ENCODE peak calls at places on chromosomes 3 and 15, in six cellular contexts. One of them, this sample, is unnamed.

GRCh38 chr3:119279101-119279554 is 15.1 kb upstream of the ARHGAP31 start:
- DNase-seq in H9: no peak
- DNase-seq in IMR-90: no peak
- DNase-seq in neuronal stem cell: peak; percentile 56
- DNase-seq in H1: no peak
- DNase-seq in mesendoderm: no peak
- DNase-seq in this sample: no peak

GRCh38 chr3:165749241-165749640 is 88.0 kb downstream of the BCHE start:
- DNase-seq in H1: no peak
- DNase-seq in IMR-90: no peak
- DNase-seq in mesendoderm: no peak
- DNase-seq in H9: no peak
- DNase-seq in neuronal stem cell: no peak
- DNase-seq in this sample: no peak

GRCh38 chr3:65996605-65997004 is 42.1 kb downstream of the MAGI1 start:
- DNase-seq in H9: no peak
- DNase-seq in IMR-90: no peak
- DNase-seq in H1: no peak
- DNase-seq in mesendoderm: peak; percentile 94
- DNase-seq in neuronal stem cell: no peak
- DNase-seq in this sample: no peak

GRCh38 chr3:95154775-95155174 is 1091.9 kb downstream of the NSUN3 start:
- DNase-seq in IMR-90: no peak
- DNase-seq in neuronal stem cell: no peak
- DNase-seq in mesendoderm: no peak
- DNase-seq in H1: no peak
- DNase-seq in H9: no peak
- DNase-seq in this sample: peak; percentile 4

GRCh38 chr3:183449391-183449790 is 21.0 kb upstream of the MCF2L2 start:
- DNase-seq in H9: no peak
- DNase-seq in mesendoderm: peak; percentile 60
- DNase-seq in H1: no peak
- DNase-seq in IMR-90: peak; percentile 38
- DNase-seq in neuronal stem cell: no peak
- DNase-seq in this sample: peak; percentile 62

GRCh38 chr15:61564785-61565184 is 335.7 kb upstream of the RORA start:
- DNase-seq in neuronal stem cell: no peak
- DNase-seq in H1: no peak
- DNase-seq in H9: no peak
- DNase-seq in IMR-90: no peak
- DNase-seq in mesendoderm: no peak
- DNase-seq in this sample: no peak

GRCh38 chr3:138043266-138044029 is 33.5 kb downstream of the CLDN18 start:
- DNase-seq in mesendoderm: no peak
- DNase-seq in H1: no peak
- DNase-seq in H9: no peak
- DNase-seq in IMR-90: peak; percentile 93
- DNase-seq in neuronal stem cell: no peak
- DNase-seq in this sample: peak; percentile 32

GRCh38 chr3:5213574-5213966 is 26.1 kb downstream of the EDEM1 start:
- DNase-seq in IMR-90: no peak
- DNase-seq in mesendoderm: peak; percentile 49
- DNase-seq in H1: peak; percentile 25
- DNase-seq in neuronal stem cell: no peak
- DNase-seq in H9: peak; percentile 92
- DNase-seq in this sample: no peak

GRCh38 chr15:82197734-82198594 is 64.6 kb downstream of the EFL1 start:
- DNase-seq in H9: peak; percentile 78
- DNase-seq in IMR-90: peak; percentile 79
- DNase-seq in mesendoderm: peak; percentile 79
- DNase-seq in H1: peak; percentile 21
- DNase-seq in neuronal stem cell: peak; percentile 60
- DNase-seq in this sample: peak; percentile 75

GRCh38 chr3:42666577-42666998 is 13.1 kb downstream of the ZBTB47 start:
- DNase-seq in IMR-90: no peak
- DNase-seq in H1: no peak
- DNase-seq in mesendoderm: no peak
- DNase-seq in neuronal stem cell: no peak
- DNase-seq in H9: no peak
- DNase-seq in this sample: no peak

GRCh38 chr3:123071581-123071980 is 4.8 kb downstream of the PDIA5 start:
- DNase-seq in H9: no peak
- DNase-seq in IMR-90: no peak
- DNase-seq in H1: no peak
- DNase-seq in mesendoderm: no peak
- DNase-seq in neuronal stem cell: no peak
- DNase-seq in this sample: no peak

GRCh38 chr3:62088472-62089104 is 284.8 kb downstream of the FEZF2 start:
- DNase-seq in IMR-90: no peak
- DNase-seq in mesendoderm: no peak
- DNase-seq in neuronal stem cell: no peak
- DNase-seq in H9: no peak
- DNase-seq in H1: no peak
- DNase-seq in this sample: no peak

GRCh38 chr3:12454076-12454807 is 30.0 kb upstream of the TSEN2 start:
- DNase-seq in H1: no peak
- DNase-seq in IMR-90: peak; percentile 42
- DNase-seq in mesendoderm: no peak
- DNase-seq in neuronal stem cell: no peak
- DNase-seq in H9: no peak
- DNase-seq in this sample: no peak

GRCh38 chr3:160754371-160754854 is 1.6 kb upstream of the PPM1L start:
- DNase-seq in neuronal stem cell: peak; percentile 38
- DNase-seq in H9: peak; percentile 54
- DNase-seq in IMR-90: peak; percentile 53
- DNase-seq in mesendoderm: peak; percentile 67
- DNase-seq in H1: no peak
- DNase-seq in this sample: peak; percentile 76

GRCh38 chr3:51045006-51045405 is 340.1 kb upstream of the MANF start:
- DNase-seq in mesendoderm: no peak
- DNase-seq in IMR-90: no peak
- DNase-seq in neuronal stem cell: no peak
- DNase-seq in H9: no peak
- DNase-seq in H1: no peak
- DNase-seq in this sample: no peak

GRCh38 chr3:152622813-152623167 is 212.1 kb upstream of the P2RY1 start:
- DNase-seq in mesendoderm: no peak
- DNase-seq in neuronal stem cell: no peak
- DNase-seq in H1: no peak
- DNase-seq in H9: no peak
- DNase-seq in IMR-90: no peak
- DNase-seq in this sample: peak; percentile 10

GRCh38 chr3:47910777-47911440 is 105.3 kb downstream of the MAP4 start:
- DNase-seq in mesendoderm: peak; percentile 93
- DNase-seq in neuronal stem cell: no peak
- DNase-seq in IMR-90: peak; percentile 95
- DNase-seq in H9: no peak
- DNase-seq in H1: peak; percentile 10
- DNase-seq in this sample: peak; percentile 91

GRCh38 chr15:57591822-57592367 is at the start of gene MYZAP:
- DNase-seq in H9: peak; percentile 77
- DNase-seq in mesendoderm: peak; percentile 18
- DNase-seq in H1: no peak
- DNase-seq in IMR-90: no peak
- DNase-seq in neuronal stem cell: peak; percentile 36
- DNase-seq in this sample: peak; percentile 4

GRCh38 chr3:15899438-15899837 is 101.7 kb upstream of the ANKRD28 start:
- DNase-seq in mesendoderm: peak; percentile 80
- DNase-seq in H9: no peak
- DNase-seq in H1: no peak
- DNase-seq in neuronal stem cell: no peak
- DNase-seq in IMR-90: peak; percentile 85
- DNase-seq in this sample: peak; percentile 66

GRCh38 chr3:174498638-174499037 is 360.5 kb upstream of the NAALADL2 start:
- DNase-seq in IMR-90: peak; percentile 63
- DNase-seq in H9: no peak
- DNase-seq in H1: no peak
- DNase-seq in mesendoderm: no peak
- DNase-seq in neuronal stem cell: no peak
- DNase-seq in this sample: peak; percentile 80

GRCh38 chr15:43516185-43516584 is 1.2 kb upstream of the MAP1A start:
- DNase-seq in H1: no peak
- DNase-seq in neuronal stem cell: no peak
- DNase-seq in H9: no peak
- DNase-seq in IMR-90: no peak
- DNase-seq in mesendoderm: peak; percentile 16
- DNase-seq in this sample: peak; percentile 28

GRCh38 chr3:169966086-169966950 is at the start of gene SEC62:
- DNase-seq in H9: peak; percentile 95
- DNase-seq in mesendoderm: peak; percentile 97
- DNase-seq in neuronal stem cell: peak; percentile 93
- DNase-seq in H1: peak; percentile 85
- DNase-seq in IMR-90: peak; percentile 88
- DNase-seq in this sample: peak; percentile 92

GRCh38 chr15:48465410-48465809 is 134.2 kb downstream of the DUT start:
- DNase-seq in neuronal stem cell: no peak
- DNase-seq in mesendoderm: no peak
- DNase-seq in IMR-90: no peak
- DNase-seq in H9: no peak
- DNase-seq in H1: no peak
- DNase-seq in this sample: no peak

DNA sequence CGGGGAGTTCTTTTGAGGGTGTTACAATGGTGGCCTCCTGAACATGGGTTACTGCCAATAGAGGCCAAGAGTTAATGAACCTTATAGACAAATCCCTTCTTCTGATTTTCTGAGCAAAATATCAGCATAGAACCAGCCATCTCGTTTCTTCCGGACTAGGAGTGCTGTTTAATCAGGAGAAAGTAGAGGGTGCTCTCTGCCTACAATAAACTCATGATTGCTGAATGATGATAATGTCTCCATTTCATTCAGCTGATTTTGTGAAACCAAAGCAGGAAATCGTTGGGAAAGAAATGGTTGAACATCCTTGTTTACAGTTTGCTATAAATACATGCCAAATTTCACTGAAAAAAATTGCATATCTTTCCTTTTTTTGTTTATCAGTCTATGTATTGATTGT is 142.8 kb upstream of the PLSCR5 start:
- DNase-seq in neuronal stem cell: no peak
- DNase-seq in H1: no peak
- DNase-seq in IMR-90: peak; percentile 33
- DNase-seq in H9: no peak
- DNase-seq in mesendoderm: peak; percentile 39
- DNase-seq in this sample: peak; percentile 51
- H2BK15ac ChIP-seq in neuronal stem cell: no peak overlapping the region
- H2BK15ac ChIP-seq in H1: no peak overlapping the region
- H2BK15ac ChIP-seq in IMR-90: no peak overlapping the region
- H2BK15ac ChIP-seq in H9: no peak overlapping the region
- H2BK15ac ChIP-seq in mesendoderm: no peak overlapping the region
- H2BK15ac ChIP-seq in this sample: no peak overlapping the region

GRCh38 chr15:76034111-76034510 is 21.9 kb upstream of the NRG4 start:
- DNase-seq in mesendoderm: peak; percentile 94
- DNase-seq in H9: no peak
- DNase-seq in neuronal stem cell: no peak
- DNase-seq in IMR-90: no peak
- DNase-seq in H1: no peak
- DNase-seq in this sample: no peak
- H2BK15ac ChIP-seq in mesendoderm: no peak overlapping the region
- H2BK15ac ChIP-seq in H9: no peak overlapping the region
- H2BK15ac ChIP-seq in neuronal stem cell: no peak overlapping the region
- H2BK15ac ChIP-seq in IMR-90: no peak overlapping the region
- H2BK15ac ChIP-seq in H1: no peak overlapping the region
- H2BK15ac ChIP-seq in this sample: no peak overlapping the region

GRCh38 chr3:31092748-31093607 is 198.5 kb upstream of the GADL1 start:
- DNase-seq in H9: no peak
- DNase-seq in H1: no peak
- DNase-seq in IMR-90: peak; percentile 16
- DNase-seq in neuronal stem cell: no peak
- DNase-seq in mesendoderm: peak; percentile 74
- DNase-seq in this sample: peak; percentile 58

GRCh38 chr3:31095254-31095653 is 200.8 kb upstream of the GADL1 start:
- DNase-seq in IMR-90: no peak
- DNase-seq in neuronal stem cell: no peak
- DNase-seq in mesendoderm: no peak
- DNase-seq in H9: no peak
- DNase-seq in H1: no peak
- DNase-seq in this sample: no peak

GRCh38 chr3:31093608-31093990 is 199.1 kb upstream of the GADL1 start:
- DNase-seq in H9: no peak
- DNase-seq in H1: no peak
- DNase-seq in neuronal stem cell: no peak
- DNase-seq in IMR-90: no peak
- DNase-seq in mesendoderm: no peak
- DNase-seq in this sample: no peak

GRCh38 chr3:31094048-31094447 is 199.6 kb upstream of the GADL1 start:
- DNase-seq in mesendoderm: no peak
- DNase-seq in H9: no peak
- DNase-seq in H1: no peak
- DNase-seq in IMR-90: no peak
- DNase-seq in neuronal stem cell: no peak
- DNase-seq in this sample: no peak

DNA sequence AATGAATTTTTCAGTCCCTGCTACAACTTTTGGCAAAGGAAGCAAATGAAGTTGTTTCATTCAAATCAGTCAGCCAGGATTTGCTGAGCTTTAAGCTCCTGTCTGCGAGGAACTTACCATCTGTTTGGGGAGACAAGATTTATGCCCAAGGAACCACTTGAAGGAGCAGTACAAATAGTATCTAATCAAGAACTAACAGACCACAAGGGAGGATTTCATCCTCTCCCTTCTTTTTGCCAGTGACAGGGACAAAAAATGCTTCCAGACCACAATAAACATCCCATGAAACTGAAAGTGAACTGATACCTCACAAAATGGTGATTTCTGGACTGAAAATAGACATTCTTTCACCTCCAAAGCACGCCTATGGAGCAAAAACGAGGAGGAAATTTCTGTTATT is 202.2 kb upstream of the GADL1 start:
- DNase-seq in IMR-90: no peak
- DNase-seq in neuronal stem cell: no peak
- DNase-seq in H9: no peak
- DNase-seq in H1: no peak
- DNase-seq in mesendoderm: no peak
- DNase-seq in this sample: peak; percentile 84
- H2BK15ac ChIP-seq in IMR-90: no peak overlapping the region
- H2BK15ac ChIP-seq in neuronal stem cell: no peak overlapping the region
- H2BK15ac ChIP-seq in H9: no peak overlapping the region
- H2BK15ac ChIP-seq in H1: no peak overlapping the region
- H2BK15ac ChIP-seq in mesendoderm: no peak overlapping the region
- H2BK15ac ChIP-seq in this sample: no peak overlapping the region

GRCh38 chr3:63867225-63867624 is 3.6 kb downstream of the ATXN7 start:
- DNase-seq in neuronal stem cell: no peak
- DNase-seq in mesendoderm: no peak
- DNase-seq in IMR-90: no peak
- DNase-seq in H1: no peak
- DNase-seq in H9: no peak
- DNase-seq in this sample: no peak

GRCh38 chr3:63861306-63861705 is 2.3 kb downstream of the THOC7 start:
- DNase-seq in H1: no peak
- DNase-seq in neuronal stem cell: no peak
- DNase-seq in H9: peak; percentile 54
- DNase-seq in IMR-90: no peak
- DNase-seq in mesendoderm: peak; percentile 72
- DNase-seq in this sample: no peak

GRCh38 chr3:63862804-63863149 is 828 bp downstream of the THOC7 start:
- DNase-seq in mesendoderm: no peak
- DNase-seq in IMR-90: no peak
- DNase-seq in H1: no peak
- DNase-seq in neuronal stem cell: no peak
- DNase-seq in H9: no peak
- DNase-seq in this sample: no peak

GRCh38 chr3:63864008-63864871 is 573 bp downstream of the ATXN7 start:
- DNase-seq in H9: no peak
- DNase-seq in IMR-90: no peak
- DNase-seq in mesendoderm: no peak
- DNase-seq in neuronal stem cell: no peak
- DNase-seq in H1: no peak
- DNase-seq in this sample: peak; percentile 27

GRCh38 chr3:63863150-63864007 is at the start of the genes ATXN7 and THOC7:
- DNase-seq in IMR-90: peak; percentile 38
- DNase-seq in H1: no peak
- DNase-seq in H9: peak; percentile 64
- DNase-seq in neuronal stem cell: peak; percentile 67
- DNase-seq in mesendoderm: peak; percentile 74
- DNase-seq in this sample: peak; percentile 74
- H2BK15ac ChIP-seq in IMR-90: peak within 1 kb of the TSS; percentile 74
- H2BK15ac ChIP-seq in H1: no peak within 1 kb of the TSS
- H2BK15ac ChIP-seq in H9: no peak within 1 kb of the TSS
- H2BK15ac ChIP-seq in neuronal stem cell: peak within 1 kb of the TSS; percentile 46
- H2BK15ac ChIP-seq in mesendoderm: no peak within 1 kb of the TSS
- H2BK15ac ChIP-seq in this sample: peak within 1 kb of the TSS; percentile 80

This sample was measured in mesenchymal stem cell.